ENCODE peak calls at places on chromosome 19, in ten cellular contexts. K, H, R, A, J, V, N, L, P and M are unnamed samples.

GRCh38 chr19:18093439-18094161 is 4.0 kb upstream of the MAST3 start:
- DNase-seq in K (no peak), H (no peak), R (no peak), A (no peak), J (peak), V (peak), N (no peak), L (no peak), P (no peak), M (peak)

GRCh38 chr19:51821511-51821910 is 26.6 kb downstream of the FPR3 start:
- DNase-seq in K (no peak), H (no peak), R (no peak), A (no peak), J (no peak), V (no peak), N (no peak), L (no peak), P (no peak), M (peak)

GRCh38 chr19:13234518-13234917 is 84.3 kb downstream of the IER2 start:
- DNase-seq in K (peak), H (peak), R (peak), A (no peak), J (no peak), V (peak), N (no peak), L (no peak), P (no peak), M (peak)

GRCh38 chr19:1094655-1094977 is 559 bp downstream of the POLR2E start:
- DNase-seq in K (no peak), H (no peak), R (no peak), A (no peak), J (no peak), V (no peak), N (no peak), L (no peak), P (no peak), M (no peak)

GRCh38 chr19:9940778-9941177 is 4.5 kb upstream of the OLFM2 start:
- DNase-seq in K (no peak), H (no peak), R (no peak), A (no peak), J (no peak), V (no peak), N (no peak), L (no peak), P (no peak), M (no peak)

GRCh38 chr19:28022506-28022905 is 1190.4 kb downstream of the UQCRFS1 start:
- DNase-seq in K (no peak), H (no peak), R (no peak), A (no peak), J (no peak), V (no peak), N (no peak), L (no peak), P (no peak), M (no peak)

GRCh38 chr19:53927745-53928144 is 18.7 kb downstream of the CACNG7 start:
- DNase-seq in K (peak), H (no peak), R (peak), A (peak), J (peak), V (peak), N (no peak), L (no peak), P (no peak), M (peak)

GRCh38 chr19:16566161-16566560 is 6.1 kb downstream of the SLC35E1 start:
- DNase-seq in K (peak), H (peak), R (peak), A (no peak), J (no peak), V (no peak), N (no peak), L (no peak), P (no peak), M (no peak)

GRCh38 chr19:43479961-43480561 is 14.7 kb upstream of the LYPD3 start:
- DNase-seq in K (no peak), H (no peak), R (no peak), A (no peak), J (no peak), V (no peak), N (no peak), L (no peak), P (no peak), M (no peak)

GRCh38 chr19:1942078-1942933 is 1.3 kb downstream of the CSNK1G2 start:
- DNase-seq in K (peak), H (peak), R (peak), A (peak), J (peak), V (peak), N (peak), L (peak), P (no peak), M (peak)

GRCh38 chr19:2208975-2209374 is 27.2 kb downstream of the PLEKHJ1 start:
- DNase-seq in K (no peak), H (no peak), R (no peak), A (no peak), J (no peak), V (no peak), N (no peak), L (no peak), P (no peak), M (no peak)

GRCh38 chr19:6424190-6424938 is at the start of gene KHSRP:
- DNase-seq in K (no peak), H (no peak), R (no peak), A (no peak), J (no peak), V (peak), N (no peak), L (peak), P (no peak), M (peak)

GRCh38 chr19:56507446-56508281 is at the start of gene ZNF471:
- DNase-seq in K (peak), H (peak), R (peak), A (peak), J (peak), V (no peak), N (peak), L (peak), P (peak), M (peak)

GRCh38 chr19:22545751-22546150 is 88.4 kb upstream of the ZNF492 start:
- DNase-seq in K (peak), H (no peak), R (no peak), A (no peak), J (no peak), V (peak), N (peak), L (no peak), P (peak), M (peak)

GRCh38 chr19:10227215-10227971 is 3.7 kb downstream of the S1PR2 start:
- DNase-seq in K (no peak), H (no peak), R (no peak), A (no peak), J (no peak), V (no peak), N (peak), L (peak), P (no peak), M (peak)

GRCh38 chr19:17877696-17878095 is 6.0 kb downstream of the SLC5A5 start:
- DNase-seq in K (no peak), H (no peak), R (no peak), A (no peak), J (no peak), V (no peak), N (no peak), L (no peak), P (no peak), M (no peak)

GRCh38 chr19:40321566-40322270 is 26.5 kb downstream of the C19orf47 start:
- DNase-seq in K (no peak), H (no peak), R (no peak), A (no peak), J (no peak), V (no peak), N (no peak), L (no peak), P (no peak), M (no peak)

GRCh38 chr19:58409010-58409790 is 751 bp downstream of the ZNF584 start:
- DNase-seq in K (no peak), H (no peak), R (no peak), A (no peak), J (no peak), V (no peak), N (no peak), L (no peak), P (no peak), M (no peak)

GRCh38 chr19:42267644-42268141 is 1.4 kb upstream of the CIC start:
- DNase-seq in K (no peak), H (no peak), R (no peak), A (no peak), J (no peak), V (no peak), N (no peak), L (no peak), P (no peak), M (no peak)

GRCh38 chr19:49338023-49338677 is 2.9 kb downstream of the CD37 start:
- DNase-seq in K (no peak), H (no peak), R (no peak), A (no peak), J (no peak), V (peak), N (no peak), L (no peak), P (no peak), M (peak)

GRCh38 chr19:54481326-54481930 is 8.3 kb upstream of the CDC42EP5 start:
- DNase-seq in K (no peak), H (no peak), R (no peak), A (peak), J (peak), V (peak), N (no peak), L (no peak), P (peak), M (peak)

GRCh38 chr19:14686411-14686810 is 3.4 kb upstream of the ZNF333 start:
- DNase-seq in K (no peak), H (no peak), R (no peak), A (no peak), J (peak), V (peak), N (no peak), L (no peak), P (no peak), M (peak)

GRCh38 chr19:39951686-39952085 is 17.3 kb upstream of the FCGBP start:
- DNase-seq in K (no peak), H (no peak), R (no peak), A (no peak), J (peak), V (no peak), N (no peak), L (no peak), P (no peak), M (no peak)

GRCh38 chr19:13090511-13091231 is 12.0 kb downstream of the LYL1 start:
- DNase-seq in K (no peak), H (no peak), R (no peak), A (no peak), J (no peak), V (no peak), N (no peak), L (no peak), P (no peak), M (no peak)

GRCh38 chr19:47176071-47176626 is 45.5 kb downstream of the SAE1 start:
- DNase-seq in K (no peak), H (no peak), R (no peak), A (no peak), J (no peak), V (no peak), N (no peak), L (no peak), P (no peak), M (no peak)

GRCh38 chr19:15893498-15893897 is 4.4 kb downstream of the CYP4F2 start:
- DNase-seq in K (no peak), H (no peak), R (no peak), A (no peak), J (no peak), V (no peak), N (no peak), L (no peak), P (no peak), M (no peak)

GRCh38 chr19:54430306-54431254 is 15.3 kb downstream of the TTYH1 start:
- DNase-seq in K (peak), H (no peak), R (peak), A (no peak), J (no peak), V (peak), N (peak), L (no peak), P (no peak), M (peak)

GRCh38 chr19:54431255-54431838 is 16.1 kb downstream of the TTYH1 start:
- DNase-seq in K (peak), H (no peak), R (no peak), A (no peak), J (peak), V (no peak), N (no peak), L (peak), P (no peak), M (no peak)

GRCh38 chr19:38564981-38565685 is 52.6 kb downstream of the MAP4K1 start:
- DNase-seq in K (no peak), H (no peak), R (no peak), A (no peak), J (no peak), V (no peak), N (no peak), L (no peak), P (no peak), M (no peak)

GRCh38 chr19:46546194-46546896 is 50.7 kb upstream of the PNMA8B start:
- DNase-seq in K (peak), H (no peak), R (no peak), A (no peak), J (peak), V (peak), N (peak), L (no peak), P (no peak), M (peak)